ENCODE peak calls at places on chromosomes 3 and 15, in nine cellular contexts. D is hepatocyte, Z is esophagus squamous epithelium, K is A549, N is heart right ventricle, J is cardiac muscle cell, Q is HCT116, R is Panc1, H is right cardiac atrium. A is an unnamed sample.

GRCh38 chr3:175149675-175150074 is 290.5 kb downstream of the NAALADL2 start:
- DNase-seq in D (peak; percentile 39), Z (no peak), K (no peak), N (no peak), J (no peak), Q (no peak), R (no peak), H (no peak), A (peak; percentile 68)

GRCh38 chr15:74807302-74807701 is 5.3 kb upstream of the LMAN1L start:
- DNase-seq in D (no peak), Z (no peak), K (no peak), N (no peak), J (no peak), Q (no peak), R (no peak), H (peak; percentile 11), A (no peak)

GRCh38 chr15:101795455-101795854 is 7.9 kb upstream of the OR4F6 start:
- DNase-seq in D (no peak), Z (no peak), K (no peak), N (no peak), J (peak; percentile 10), Q (no peak), R (no peak), H (no peak), A (no peak)

GRCh38 chr15:57565326-57565725 is 26.4 kb upstream of the MYZAP start:
- DNase-seq in D (no peak), Z (no peak), K (no peak), N (no peak), J (no peak), Q (no peak), R (no peak), H (peak; percentile 47), A (peak; percentile 43)

GRCh38 chr15:52912172-52912571 is 122.0 kb upstream of the ONECUT1 start:
- DNase-seq in D (no peak), Z (no peak), K (no peak), N (no peak), J (no peak), Q (no peak), R (no peak), H (no peak), A (no peak)

GRCh38 chr15:42069496-42070275 is 24.7 kb downstream of the PLA2G4D start:
- DNase-seq in D (no peak), Z (no peak), K (no peak), N (no peak), J (no peak), Q (no peak), R (no peak), H (no peak), A (no peak)

GRCh38 chr3:46359748-46360509 is 6.0 kb downstream of the CCR2 start:
- DNase-seq in D (no peak), Z (no peak), K (no peak), N (no peak), J (no peak), Q (no peak), R (no peak), H (no peak), A (no peak)

GRCh38 chr15:57827021-57827420 is 120.5 kb downstream of the POLR2M start:
- DNase-seq in D (no peak), Z (no peak), K (no peak), N (no peak), J (no peak), Q (no peak), R (no peak), H (no peak), A (no peak)

GRCh38 chr15:48536681-48537091 is 108.8 kb downstream of the FBN1 start:
- DNase-seq in D (no peak), Z (no peak), K (no peak), N (no peak), J (peak; percentile 83), Q (no peak), R (no peak), H (no peak), A (no peak)

GRCh38 chr3:168116279-168116678 is 20.6 kb upstream of the GOLIM4 start:
- DNase-seq in D (no peak), Z (no peak), K (no peak), N (peak; percentile 24), J (peak; percentile 74), Q (no peak), R (no peak), H (peak; percentile 90), A (no peak)

GRCh38 chr3:37990527-37990926 is at the start of gene VILL:
- DNase-seq in D (peak; percentile 39), Z (no peak), K (no peak), N (no peak), J (no peak), Q (no peak), R (no peak), H (no peak), A (peak; percentile 82)

GRCh38 chr3:78601249-78601648 is 1166.5 kb downstream of the ROBO1 start:
- DNase-seq in D (no peak), Z (no peak), K (no peak), N (no peak), J (no peak), Q (no peak), R (no peak), H (no peak), A (no peak)

GRCh38 chr3:38578551-38578950 is 70.9 kb downstream of the SCN5A start:
- DNase-seq in D (no peak), Z (no peak), K (no peak), N (no peak), J (no peak), Q (no peak), R (no peak), H (no peak), A (no peak)

GRCh38 chr15:74817370-74817737 is 4.7 kb downstream of the LMAN1L start:
- DNase-seq in D (peak; percentile 48), Z (no peak), K (no peak), N (peak; percentile 58), J (no peak), Q (no peak), R (no peak), H (peak; percentile 75), A (no peak)

GRCh38 chr15:65194826-65195541 is 9.8 kb upstream of the CLPX start:
- DNase-seq in D (no peak), Z (no peak), K (no peak), N (no peak), J (peak; percentile 18), Q (no peak), R (no peak), H (peak; percentile 61), A (no peak)

GRCh38 chr15:95327661-95328060 is 1002.8 kb upstream of the NR2F2 start:
- DNase-seq in D (no peak), Z (no peak), K (no peak), N (no peak), J (no peak), Q (no peak), R (no peak), H (no peak), A (no peak)

DNA sequence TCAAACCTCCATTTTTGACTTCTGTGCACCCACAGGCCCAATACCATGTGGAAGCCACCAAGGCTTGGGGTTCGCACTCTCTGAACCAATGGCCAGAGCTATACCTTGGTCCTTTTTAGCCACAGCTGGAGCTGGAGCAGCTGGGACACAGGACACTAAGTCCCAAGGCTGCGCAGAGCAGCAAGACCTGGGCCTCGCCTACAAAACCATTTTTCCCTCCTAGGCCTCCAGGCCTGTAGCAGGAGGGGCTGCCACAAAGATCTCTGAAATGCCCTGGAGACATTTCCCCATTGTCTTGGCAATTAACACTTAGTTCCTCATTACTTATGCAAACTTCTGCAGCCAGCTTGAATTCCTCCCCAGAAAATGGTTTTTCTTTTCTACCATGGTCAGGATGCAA is 81.3 kb downstream of the ZMAT3 start:
- DNase-seq in D (no peak), Z (no peak), K (no peak), N (no peak), J (no peak), Q (no peak), R (no peak), H (peak; percentile 7), A (no peak)
- H3K9me3 ChIP-seq in D (peaks cover 17% of the 10 kb centered on the region), Z (peaks cover 31% of the 10 kb centered on the region), K (peaks cover 9% of the 10 kb centered on the region), N (peaks cover 59% of the 10 kb centered on the region), J (no peaks in the 10 kb centered on the region), Q (peaks cover 12% of the 10 kb centered on the region), R (peaks cover 2% of the 10 kb centered on the region), H (peaks cover 3% of the 10 kb centered on the region), A (peaks cover 22% of the 10 kb centered on the region)

GRCh38 chr15:25019434-25019833 is 64.6 kb downstream of the SNRPN start:
- DNase-seq in D (no peak), Z (no peak), K (no peak), N (no peak), J (no peak), Q (no peak), R (no peak), H (no peak), A (no peak)
- H3K9me3 ChIP-seq in D (peaks cover 4% of the 10 kb centered on the region), Z (peaks cover 20% of the 10 kb centered on the region), K (peaks cover 21% of the 10 kb centered on the region), N (peaks cover 100% of the 10 kb centered on the region), J (no peaks in the 10 kb centered on the region), Q (peaks cover 33% of the 10 kb centered on the region), R (peaks cover 10% of the 10 kb centered on the region), H (no peaks in the 10 kb centered on the region), A (peaks cover 6% of the 10 kb centered on the region)

GRCh38 chr3:53523346-53523745 is 28.9 kb downstream of the CACNA1D start:
- DNase-seq in D (no peak), Z (no peak), K (no peak), N (no peak), J (no peak), Q (no peak), R (no peak), H (no peak), A (no peak)
- H3K9me3 ChIP-seq in D (no peaks in the 10 kb centered on the region), Z (no peaks in the 10 kb centered on the region), K (no peaks in the 10 kb centered on the region), N (no peaks in the 10 kb centered on the region), J (no peaks in the 10 kb centered on the region), Q (no peaks in the 10 kb centered on the region), R (no peaks in the 10 kb centered on the region), H (no peaks in the 10 kb centered on the region), A (no peaks in the 10 kb centered on the region)

GRCh38 chr3:13815088-13815683 is 64.7 kb downstream of the WNT7A start:
- DNase-seq in D (no peak), Z (no peak), K (no peak), N (no peak), J (no peak), Q (no peak), R (no peak), H (no peak), A (no peak)

GRCh38 chr3:13822042-13822441 is 57.8 kb downstream of the WNT7A start:
- DNase-seq in D (no peak), Z (no peak), K (no peak), N (no peak), J (no peak), Q (peak; percentile 55), R (no peak), H (no peak), A (no peak)

GRCh38 chr3:13823186-13823585 is 56.7 kb downstream of the WNT7A start:
- DNase-seq in D (no peak), Z (no peak), K (no peak), N (no peak), J (no peak), Q (no peak), R (no peak), H (no peak), A (no peak)

GRCh38 chr3:13821156-13821555 is 58.7 kb downstream of the WNT7A start:
- DNase-seq in D (no peak), Z (no peak), K (no peak), N (no peak), J (no peak), Q (no peak), R (no peak), H (no peak), A (no peak)

DNA sequence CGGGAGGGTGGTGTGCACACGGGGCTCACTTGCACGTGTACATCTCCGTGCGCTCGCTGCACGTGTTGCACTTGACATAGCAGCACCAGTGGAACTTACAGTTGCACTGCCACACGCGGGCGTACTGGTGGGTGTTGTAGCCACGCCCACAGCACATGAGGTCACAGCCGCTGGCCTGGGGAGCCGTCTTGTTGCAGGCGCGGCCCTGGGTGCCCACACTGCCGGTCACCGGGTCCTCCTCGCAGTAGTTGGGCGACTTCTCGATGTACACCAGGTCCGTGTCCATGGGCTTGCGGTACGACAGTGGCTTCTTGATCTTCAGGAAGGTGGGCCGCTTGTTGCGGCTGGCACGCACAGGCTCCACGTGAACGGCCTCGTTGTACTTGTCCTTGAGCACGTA is 61.0 kb downstream of the WNT7A start:
- DNase-seq in D (no peak), Z (no peak), K (no peak), N (no peak), J (no peak), Q (no peak), R (no peak), H (no peak), A (no peak)
- H3K9me3 ChIP-seq in D (no peaks in the 10 kb centered on the region), Z (peaks cover 31% of the 10 kb centered on the region), K (peaks cover 37% of the 10 kb centered on the region), N (peaks cover 41% of the 10 kb centered on the region), J (no peaks in the 10 kb centered on the region), Q (peaks cover 20% of the 10 kb centered on the region), R (peaks cover 2% of the 10 kb centered on the region), H (peaks cover 18% of the 10 kb centered on the region), A (peaks cover 22% of the 10 kb centered on the region)

A was measured in kidney.